ENCODE peak calls at places on chromosomes 4 and X, in four cellular contexts. U is BJ, P is foreskin keratinocyte, J is adrenal gland. H is an unnamed sample.

GRCh38 chrX:108582151-108582550 is 142.5 kb downstream of the COL4A5 start:
- DNase-seq in J (no peak), U (no peak), P (no peak), H (no peak)

GRCh38 chr4:10159671-10160070 is 43.1 kb upstream of the WDR1 start:
- DNase-seq in P (peak), J (no peak), U (no peak), H (no peak)

GRCh38 chr4:26288308-26288982 is 32.4 kb upstream of the RBPJ start:
- DNase-seq in P (peak), J (peak), U (peak), H (no peak)

GRCh38 chrX:119512145-119512800 is 44.0 kb downstream of the SLC25A5 start:
- DNase-seq in P (peak), U (no peak), J (peak), H (peak)

GRCh38 chr4:52870225-52870624 is 8.1 kb downstream of the RASL11B start:
- DNase-seq in U (no peak), J (no peak), P (no peak), H (peak)

GRCh38 chrX:82237328-82237727 is 1035.4 kb downstream of the SH3BGRL start:
- DNase-seq in P (peak), J (no peak), U (no peak), H (no peak)

GRCh38 chrX:108264376-108264775 is 172.8 kb downstream of the ATG4A start:
- DNase-seq in P (no peak), U (no peak), J (no peak), H (no peak)

GRCh38 chr4:76811604-76812412 is 86.1 kb downstream of the SOWAHB start:
- DNase-seq in P (no peak), J (no peak), U (peak), H (peak)

GRCh38 chrX:133444952-133445831 is 29.9 kb upstream of the GPC4 start:
- DNase-seq in P (peak), J (no peak), U (no peak), H (no peak)

GRCh38 chr4:99135541-99136173 is 8.4 kb downstream of the ADH4 start:
- DNase-seq in P (no peak), J (no peak), U (no peak), H (no peak)

GRCh38 chrX:149937881-149938426 is 337 bp downstream of the EOLA2 start:
- DNase-seq in J (peak), U (no peak), P (no peak), H (peak)

GRCh38 chrX:14673764-14674163 is 144.4 kb downstream of the GLRA2 start:
- DNase-seq in U (peak), P (peak), J (no peak), H (no peak)

GRCh38 chrX:1807301-1807731 is 192.5 kb downstream of the ASMT start:
- DNase-seq in J (peak), P (no peak), U (peak), H (no peak)

GRCh38 chr4:161696957-161697356 is 466.8 kb downstream of the FSTL5 start:
- DNase-seq in P (no peak), J (no peak), U (no peak), H (no peak)

GRCh38 chrX:154021131-154021611 is 1.5 kb upstream of the IRAK1 start:
- DNase-seq in J (peak), U (no peak), P (no peak), H (no peak)

GRCh38 chr4:68346461-68346860 is 3.4 kb downstream of the YTHDC1 start:
- DNase-seq in U (no peak), J (no peak), P (peak), H (no peak)

GRCh38 chr4:26713563-26714145 is 129.8 kb downstream of the TBC1D19 start:
- DNase-seq in J (no peak), U (no peak), P (peak), H (no peak)

GRCh38 chr4:102564399-102564921 is 63.3 kb downstream of the NFKB1 start:
- DNase-seq in P (peak), J (no peak), U (no peak), H (no peak)

GRCh38 chr4:36613999-36614398 is 332.6 kb downstream of the DTHD1 start:
- DNase-seq in P (peak), J (no peak), U (no peak), H (no peak)

GRCh38 chr4:8409271-8410065 is 31.1 kb downstream of the ACOX3 start:
- DNase-seq in P (no peak), U (no peak), J (no peak), H (peak)

GRCh38 chrX:120207009-120207610 is 43.5 kb upstream of the ZBTB33 start:
- DNase-seq in J (no peak), P (no peak), U (no peak), H (no peak)

GRCh38 chr4:152310223-152310622 is 225.7 kb downstream of the FBXW7 start:
- DNase-seq in J (no peak), P (peak), U (peak), H (no peak)

GRCh38 chrX:136214551-136214950 is 36.6 kb downstream of the MAP7D3 start:
- DNase-seq in J (peak), U (peak), P (peak), H (no peak)

GRCh38 chr4:57405359-57405758 is 295.2 kb upstream of the IGFBP7 start:
- DNase-seq in P (peak), J (no peak), U (peak), H (no peak)